ENCODE peak calls at places on chromosomes 16 and 17, in five cellular contexts. S is Calu3; E is amniotic stem cell; G is activated CD4-positive, CD25-positive, alpha-beta regulatory T cell treated with anti-CD3 and anti-CD28 coated beads, Interleukin-2, amount 50 U/mL, for 16 hours; D is H54. R is an unnamed sample.
A peak's percentile ranks its signal among the peaks of the same experiment; 100 is the strongest.

GRCh38 chr16:19165101-19165500 is 2.9 kb upstream of the SYT17 start:
- DNase-seq in S (no peak), E (no peak), G (no peak), D (no peak), R (peak; percentile 75)

GRCh38 chr16:49811630-49812334 is 44.1 kb downstream of the ZNF423 start:
- DNase-seq in S (no peak), E (no peak), G (no peak), D (no peak), R (no peak)

GRCh38 chr16:85285681-85286065 is 173.4 kb upstream of the CIBAR2 start:
- DNase-seq in S (no peak), E (no peak), G (no peak), D (no peak), R (no peak)

GRCh38 chr17:2909164-2909852 is 113.1 kb downstream of the RAP1GAP2 start:
- DNase-seq in S (no peak), E (no peak), G (no peak), D (no peak), R (no peak)

GRCh38 chr17:1867307-1867706 is 37.5 kb downstream of the RPA1 start:
- DNase-seq in S (no peak), E (no peak), G (no peak), D (no peak), R (no peak)

GRCh38 chr17:5419356-5419958 is at the start of gene NUP88:
- DNase-seq in S (peak; percentile 94), E (peak; percentile 96), G (peak; percentile 96), D (peak; percentile 91), R (peak; percentile 98)

GRCh38 chr16:81447383-81448101 is 2.9 kb downstream of the CMIP start:
- DNase-seq in S (peak; percentile 67), E (no peak), G (no peak), D (no peak), R (peak; percentile 69)

GRCh38 chr16:87185313-87185712 is 131.9 kb downstream of the C16orf95 start:
- DNase-seq in S (no peak), E (no peak), G (no peak), D (no peak), R (no peak)

GRCh38 chr16:79762217-79762616 is 161.7 kb upstream of the MAF start:
- DNase-seq in S (no peak), E (no peak), G (no peak), D (no peak), R (no peak)

GRCh38 chr17:14471052-14471451 is 170.2 kb downstream of the HS3ST3B1 start:
- DNase-seq in S (no peak), E (peak; percentile 9), G (no peak), D (no peak), R (peak; percentile 89)

GRCh38 chr17:49000943-49001342 is 3.8 kb downstream of the IGF2BP1 start:
- DNase-seq in S (no peak), E (no peak), G (no peak), D (no peak), R (no peak)

GRCh38 chr17:44736551-44737240 is 22.1 kb upstream of the ADAM11 start:
- DNase-seq in S (no peak), E (no peak), G (no peak), D (no peak), R (no peak)